ENCODE peak calls at places on chromosomes 6 and 20, in seven cellular contexts. I, W, K, U, P, J and D are unnamed samples.

GRCh38 chr6:39686980-39687379 is 38.2 kb downstream of the KIF6 start:
- DNase-seq in I (no peak), W (peak), K (no peak), U (no peak), P (no peak), J (no peak), D (no peak)

GRCh38 chr6:24113891-24114290 is 12.1 kb upstream of the NRSN1 start:
- DNase-seq in I (no peak), W (no peak), K (no peak), U (no peak), P (no peak), J (no peak), D (no peak)

GRCh38 chr6:33585403-33586107 is 5.5 kb upstream of the BAK1 start:
- DNase-seq in I (peak), W (peak), K (peak), U (peak), P (peak), J (no peak), D (peak)

GRCh38 chr20:50577175-50578018 is 67.2 kb downstream of the PTPN1 start:
- DNase-seq in I (no peak), W (no peak), K (peak), U (peak), P (peak), J (no peak), D (no peak)

GRCh38 chr20:59787186-59787890 is 146.1 kb downstream of the SYCP2 start:
- DNase-seq in I (no peak), W (no peak), K (no peak), U (no peak), P (no peak), J (no peak), D (no peak)

GRCh38 chr6:146673069-146673468 is 74.3 kb downstream of the ADGB start:
- DNase-seq in I (no peak), W (no peak), K (no peak), U (no peak), P (no peak), J (no peak), D (no peak)

GRCh38 chr6:105803439-105803838 is 282.7 kb upstream of the PRDM1 start:
- DNase-seq in I (no peak), W (no peak), K (no peak), U (no peak), P (no peak), J (no peak), D (no peak)

GRCh38 chr6:636488-636887 is 20.4 kb downstream of the HUS1B start:
- DNase-seq in I (no peak), W (no peak), K (no peak), U (no peak), P (no peak), J (no peak), D (no peak)

GRCh38 chr20:38460040-38460623 is 12.5 kb upstream of the RALGAPB start:
- DNase-seq in I (peak), W (no peak), K (peak), U (peak), P (peak), J (no peak), D (no peak)

GRCh38 chr20:57346477-57346876 is 4.6 kb upstream of the RAE1 start:
- DNase-seq in I (peak), W (peak), K (peak), U (peak), P (peak), J (peak), D (peak)

GRCh38 chr20:29408034-29408695 is 1849.3 kb upstream of the DEFB115 start:
- DNase-seq in I (no peak), W (no peak), K (peak), U (no peak), P (no peak), J (no peak), D (no peak)

GRCh38 chr6:98324406-98324930 is 509.9 kb upstream of the POU3F2 start:
- DNase-seq in I (no peak), W (no peak), K (no peak), U (no peak), P (no peak), J (no peak), D (no peak)

GRCh38 chr6:112780498-112781096 is 433.5 kb downstream of the RFPL4B start:
- DNase-seq in I (peak), W (peak), K (peak), U (peak), P (peak), J (peak), D (peak)

GRCh38 chr6:2309138-2309537 is 63.7 kb upstream of the GMDS start:
- DNase-seq in I (no peak), W (no peak), K (no peak), U (no peak), P (no peak), J (no peak), D (no peak)

GRCh38 chr20:58378704-58379103 is 10.3 kb upstream of the VAPB start:
- DNase-seq in I (no peak), W (no peak), K (no peak), U (no peak), P (no peak), J (no peak), D (no peak)

GRCh38 chr6:71404145-71404966 is 115.7 kb downstream of the OGFRL1 start:
- DNase-seq in I (no peak), W (no peak), K (no peak), U (no peak), P (no peak), J (no peak), D (no peak)

GRCh38 chr6:138509371-138509770 is 10.1 kb upstream of the NHSL1 start:
- DNase-seq in I (peak), W (no peak), K (peak), U (peak), P (peak), J (no peak), D (no peak)

GRCh38 chr6:86936834-86937218 is 502 bp upstream of the HTR1E start:
- DNase-seq in I (no peak), W (no peak), K (no peak), U (no peak), P (no peak), J (peak), D (no peak)

DNA sequence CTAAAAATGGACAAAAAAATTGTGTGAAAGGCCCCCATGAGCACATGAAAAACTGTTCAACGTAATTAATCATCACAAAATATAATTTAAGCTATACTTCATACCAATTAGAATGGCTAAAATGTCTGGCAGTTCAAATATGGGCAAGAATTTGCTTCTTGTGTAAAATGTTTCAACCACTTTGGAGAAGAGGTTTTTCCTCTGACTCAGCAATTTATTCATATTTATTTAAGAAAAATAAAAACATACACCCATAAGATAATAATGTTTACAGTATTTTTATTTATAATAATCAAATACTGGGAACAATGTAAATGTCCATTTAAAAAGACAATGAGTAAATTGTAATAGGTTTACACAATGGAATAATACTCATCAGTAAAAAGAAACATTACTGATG is 395.1 kb upstream of the KHDRBS2 start:
- DNase-seq in I (no peak), W (no peak), K (no peak), U (no peak), P (no peak), J (no peak), D (no peak)
- TF ChIP-seq CTCF in I (no peak), W (no peak), K (no peak), U (no peak), P (no peak), J (no peak), D (no peak)

GRCh38 chr6:30939473-30939872 is 1.3 kb upstream of the MUCL3 start:
- DNase-seq in I (no peak), W (no peak), K (no peak), U (no peak), P (no peak), J (no peak), D (no peak)
- TF ChIP-seq EP300 in I (no peak), W (no peak), K (no peak), U (no peak), P (no peak), J (no peak), D (no peak)

DNA sequence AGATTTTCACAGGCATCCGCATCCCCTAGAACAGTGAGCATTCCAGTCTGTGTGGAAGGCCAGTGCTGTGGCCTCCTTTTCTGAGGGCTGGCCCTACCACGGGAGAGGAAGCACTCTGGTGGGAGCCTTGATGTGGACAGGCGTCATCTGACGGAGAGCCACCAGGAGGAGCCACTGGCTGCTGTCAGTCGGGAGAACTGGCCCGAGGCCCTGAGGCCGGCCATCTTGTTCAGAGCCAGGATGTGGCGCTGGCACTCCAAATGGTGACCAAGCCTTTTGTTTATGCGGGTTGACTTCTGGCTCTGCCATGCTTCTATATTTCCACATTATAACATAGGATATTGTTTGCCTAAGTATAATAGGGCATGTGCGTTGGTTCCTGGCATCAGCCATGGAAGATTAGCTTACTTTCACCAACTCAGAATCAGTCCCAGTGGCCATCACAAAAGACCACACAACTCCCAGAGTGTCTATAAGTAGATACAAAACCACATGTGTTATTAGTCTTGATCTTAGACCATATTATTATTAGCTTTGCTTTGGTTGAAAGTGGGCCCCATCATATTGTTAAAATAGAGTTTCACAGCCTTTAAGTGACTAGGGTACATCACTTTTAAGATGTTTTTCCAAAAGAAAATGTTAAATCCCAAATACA is 273.9 kb upstream of the TAB2 start:
- DNase-seq in I (peak), W (no peak), K (peak), U (no peak), P (no peak), J (peak), D (no peak)
- TF ChIP-seq CTCF in I (peak), W (no peak), K (peak), U (no peak), P (no peak), J (peak), D (no peak)

GRCh38 chr6:161186173-161186769 is 87.6 kb downstream of the AGPAT4 start:
- DNase-seq in I (no peak), W (no peak), K (no peak), U (no peak), P (peak), J (no peak), D (no peak)
- TF ChIP-seq EP300 in I (no peak), W (peak), K (peak), U (no peak), P (no peak), J (no peak), D (no peak)

GRCh38 chr6:150685860-150686259 is 86.2 kb downstream of the PLEKHG1 start:
- DNase-seq in I (peak), W (no peak), K (peak), U (no peak), P (peak), J (peak), D (no peak)
- TF ChIP-seq CTCF in I (peak), W (peak), K (peak), U (no peak), P (peak), J (peak), D (no peak)